ENCODE peak calls at places on chromosomes 6 and 20, in nine cellular contexts. One of them, this sample, is unnamed.

GRCh38 chr6:42222450-42222849 is 4.8 kb upstream of the MRPS10 start:
- DNase-seq in activated naive CD4-positive, alpha-beta T cell: no peak
- DNase-seq in aorta: no peak
- DNase-seq in central memory CD4-positive, alpha-beta T cell: no peak
- DNase-seq in hippocampal formation: no peak
- DNase-seq in germinal center: no peak
- DNase-seq in RWPE1: no peak
- DNase-seq in suprapubic skin: no peak
- DNase-seq in head of caudate nucleus: no peak
- DNase-seq in this sample: no peak

GRCh38 chr6:18307006-18307405 is 42.7 kb upstream of the DEK start:
- DNase-seq in suprapubic skin: no peak
- DNase-seq in central memory CD4-positive, alpha-beta T cell: no peak
- DNase-seq in hippocampal formation: no peak
- DNase-seq in head of caudate nucleus: no peak
- DNase-seq in RWPE1: peak
- DNase-seq in germinal center: no peak
- DNase-seq in aorta: no peak
- DNase-seq in activated naive CD4-positive, alpha-beta T cell: no peak
- DNase-seq in this sample: no peak

GRCh38 chr6:5116243-5116991 is 31.3 kb downstream of the PPP1R3G start:
- DNase-seq in hippocampal formation: no peak
- DNase-seq in head of caudate nucleus: no peak
- DNase-seq in activated naive CD4-positive, alpha-beta T cell: no peak
- DNase-seq in aorta: no peak
- DNase-seq in suprapubic skin: no peak
- DNase-seq in germinal center: no peak
- DNase-seq in RWPE1: no peak
- DNase-seq in central memory CD4-positive, alpha-beta T cell: no peak
- DNase-seq in this sample: no peak

GRCh38 chr20:38473353-38473795 is 731 bp downstream of the RALGAPB start:
- DNase-seq in central memory CD4-positive, alpha-beta T cell: no peak
- DNase-seq in aorta: no peak
- DNase-seq in hippocampal formation: no peak
- DNase-seq in head of caudate nucleus: no peak
- DNase-seq in germinal center: no peak
- DNase-seq in RWPE1: no peak
- DNase-seq in suprapubic skin: no peak
- DNase-seq in activated naive CD4-positive, alpha-beta T cell: no peak
- DNase-seq in this sample: peak

GRCh38 chr20:37257530-37257929 is 4.1 kb downstream of the GHRH start:
- DNase-seq in activated naive CD4-positive, alpha-beta T cell: no peak
- DNase-seq in central memory CD4-positive, alpha-beta T cell: no peak
- DNase-seq in RWPE1: no peak
- DNase-seq in suprapubic skin: no peak
- DNase-seq in germinal center: no peak
- DNase-seq in aorta: no peak
- DNase-seq in head of caudate nucleus: no peak
- DNase-seq in hippocampal formation: no peak
- DNase-seq in this sample: no peak

GRCh38 chr6:87756858-87757257 is 54.8 kb upstream of the AKIRIN2 start:
- DNase-seq in hippocampal formation: no peak
- DNase-seq in head of caudate nucleus: peak
- DNase-seq in suprapubic skin: no peak
- DNase-seq in RWPE1: peak
- DNase-seq in aorta: no peak
- DNase-seq in germinal center: peak
- DNase-seq in activated naive CD4-positive, alpha-beta T cell: no peak
- DNase-seq in central memory CD4-positive, alpha-beta T cell: no peak
- DNase-seq in this sample: no peak

GRCh38 chr20:3935295-3935955 is 46.2 kb downstream of the PANK2 start:
- DNase-seq in activated naive CD4-positive, alpha-beta T cell: no peak
- DNase-seq in germinal center: no peak
- DNase-seq in hippocampal formation: no peak
- DNase-seq in aorta: no peak
- DNase-seq in RWPE1: no peak
- DNase-seq in central memory CD4-positive, alpha-beta T cell: no peak
- DNase-seq in suprapubic skin: no peak
- DNase-seq in head of caudate nucleus: no peak
- DNase-seq in this sample: no peak

GRCh38 chr6:158033751-158034702 is 52.4 kb downstream of the SYNJ2 start:
- DNase-seq in suprapubic skin: peak
- DNase-seq in hippocampal formation: peak
- DNase-seq in central memory CD4-positive, alpha-beta T cell: no peak
- DNase-seq in aorta: no peak
- DNase-seq in RWPE1: no peak
- DNase-seq in germinal center: no peak
- DNase-seq in activated naive CD4-positive, alpha-beta T cell: no peak
- DNase-seq in head of caudate nucleus: no peak
- DNase-seq in this sample: no peak

GRCh38 chr20:63754008-63754407 is 14.4 kb downstream of the SLC2A4RG start:
- DNase-seq in hippocampal formation: no peak
- DNase-seq in germinal center: no peak
- DNase-seq in suprapubic skin: no peak
- DNase-seq in central memory CD4-positive, alpha-beta T cell: no peak
- DNase-seq in head of caudate nucleus: no peak
- DNase-seq in activated naive CD4-positive, alpha-beta T cell: no peak
- DNase-seq in RWPE1: no peak
- DNase-seq in aorta: no peak
- DNase-seq in this sample: no peak

GRCh38 chr6:146990821-146991798 is 213.1 kb upstream of the STXBP5 start:
- DNase-seq in activated naive CD4-positive, alpha-beta T cell: no peak
- DNase-seq in suprapubic skin: no peak
- DNase-seq in head of caudate nucleus: no peak
- DNase-seq in RWPE1: peak
- DNase-seq in central memory CD4-positive, alpha-beta T cell: no peak
- DNase-seq in hippocampal formation: no peak
- DNase-seq in germinal center: no peak
- DNase-seq in aorta: no peak
- DNase-seq in this sample: no peak

GRCh38 chr6:30500421-30501069 is 11.2 kb downstream of the HLA-E start:
- DNase-seq in hippocampal formation: no peak
- DNase-seq in activated naive CD4-positive, alpha-beta T cell: no peak
- DNase-seq in head of caudate nucleus: no peak
- DNase-seq in RWPE1: no peak
- DNase-seq in germinal center: no peak
- DNase-seq in aorta: peak
- DNase-seq in central memory CD4-positive, alpha-beta T cell: no peak
- DNase-seq in suprapubic skin: no peak
- DNase-seq in this sample: no peak

GRCh38 chr6:152078804-152079203 is 271.3 kb downstream of the ESR1 start:
- DNase-seq in aorta: no peak
- DNase-seq in activated naive CD4-positive, alpha-beta T cell: no peak
- DNase-seq in head of caudate nucleus: no peak
- DNase-seq in RWPE1: no peak
- DNase-seq in central memory CD4-positive, alpha-beta T cell: no peak
- DNase-seq in suprapubic skin: no peak
- DNase-seq in hippocampal formation: no peak
- DNase-seq in germinal center: no peak
- DNase-seq in this sample: no peak

GRCh38 chr6:161215193-161215592 is 58.7 kb downstream of the AGPAT4 start:
- DNase-seq in RWPE1: peak
- DNase-seq in aorta: no peak
- DNase-seq in hippocampal formation: no peak
- DNase-seq in suprapubic skin: no peak
- DNase-seq in central memory CD4-positive, alpha-beta T cell: no peak
- DNase-seq in activated naive CD4-positive, alpha-beta T cell: no peak
- DNase-seq in germinal center: no peak
- DNase-seq in head of caudate nucleus: no peak
- DNase-seq in this sample: no peak

GRCh38 chr6:125046107-125046925 is 84.1 kb downstream of the RNF217 start:
- DNase-seq in aorta: no peak
- DNase-seq in germinal center: no peak
- DNase-seq in activated naive CD4-positive, alpha-beta T cell: no peak
- DNase-seq in suprapubic skin: peak
- DNase-seq in head of caudate nucleus: no peak
- DNase-seq in RWPE1: peak
- DNase-seq in central memory CD4-positive, alpha-beta T cell: no peak
- DNase-seq in hippocampal formation: no peak
- DNase-seq in this sample: no peak

GRCh38 chr6:155340464-155341129 is 26.3 kb upstream of the TFB1M start:
- DNase-seq in head of caudate nucleus: no peak
- DNase-seq in activated naive CD4-positive, alpha-beta T cell: no peak
- DNase-seq in germinal center: no peak
- DNase-seq in central memory CD4-positive, alpha-beta T cell: no peak
- DNase-seq in hippocampal formation: no peak
- DNase-seq in aorta: no peak
- DNase-seq in suprapubic skin: no peak
- DNase-seq in RWPE1: no peak
- DNase-seq in this sample: no peak

GRCh38 chr6:2147737-2148448 is 97.5 kb downstream of the GMDS start:
- DNase-seq in hippocampal formation: no peak
- DNase-seq in germinal center: no peak
- DNase-seq in aorta: no peak
- DNase-seq in suprapubic skin: no peak
- DNase-seq in RWPE1: no peak
- DNase-seq in head of caudate nucleus: no peak
- DNase-seq in activated naive CD4-positive, alpha-beta T cell: no peak
- DNase-seq in central memory CD4-positive, alpha-beta T cell: no peak
- DNase-seq in this sample: no peak

GRCh38 chr6:53441035-53441493 is 92.3 kb upstream of the ELOVL5 start:
- DNase-seq in aorta: no peak
- DNase-seq in germinal center: no peak
- DNase-seq in head of caudate nucleus: no peak
- DNase-seq in RWPE1: no peak
- DNase-seq in central memory CD4-positive, alpha-beta T cell: no peak
- DNase-seq in activated naive CD4-positive, alpha-beta T cell: no peak
- DNase-seq in suprapubic skin: no peak
- DNase-seq in hippocampal formation: no peak
- DNase-seq in this sample: no peak

GRCh38 chr6:111978826-111979225 is 75.1 kb upstream of the CCN6 start:
- DNase-seq in RWPE1: no peak
- DNase-seq in activated naive CD4-positive, alpha-beta T cell: no peak
- DNase-seq in central memory CD4-positive, alpha-beta T cell: no peak
- DNase-seq in germinal center: no peak
- DNase-seq in head of caudate nucleus: no peak
- DNase-seq in hippocampal formation: no peak
- DNase-seq in aorta: no peak
- DNase-seq in suprapubic skin: no peak
- DNase-seq in this sample: no peak

GRCh38 chr6:166640342-166641043 is 13.4 kb upstream of the RPS6KA2 start:
- DNase-seq in aorta: no peak
- DNase-seq in germinal center: no peak
- DNase-seq in suprapubic skin: no peak
- DNase-seq in activated naive CD4-positive, alpha-beta T cell: no peak
- DNase-seq in central memory CD4-positive, alpha-beta T cell: no peak
- DNase-seq in head of caudate nucleus: no peak
- DNase-seq in hippocampal formation: no peak
- DNase-seq in RWPE1: no peak
- DNase-seq in this sample: no peak

GRCh38 chr6:13853871-13854270 is 39.5 kb upstream of the MCUR1 start:
- DNase-seq in germinal center: no peak
- DNase-seq in activated naive CD4-positive, alpha-beta T cell: no peak
- DNase-seq in suprapubic skin: no peak
- DNase-seq in aorta: no peak
- DNase-seq in head of caudate nucleus: no peak
- DNase-seq in hippocampal formation: no peak
- DNase-seq in central memory CD4-positive, alpha-beta T cell: no peak
- DNase-seq in RWPE1: no peak
- DNase-seq in this sample: no peak

GRCh38 chr6:17505062-17505476 is 95.0 kb upstream of the FAM8A1 start:
- DNase-seq in suprapubic skin: no peak
- DNase-seq in RWPE1: peak
- DNase-seq in head of caudate nucleus: no peak
- DNase-seq in activated naive CD4-positive, alpha-beta T cell: no peak
- DNase-seq in central memory CD4-positive, alpha-beta T cell: no peak
- DNase-seq in aorta: no peak
- DNase-seq in germinal center: no peak
- DNase-seq in hippocampal formation: no peak
- DNase-seq in this sample: no peak

GRCh38 chr6:19896580-19897010 is 59.4 kb downstream of the ID4 start:
- DNase-seq in suprapubic skin: no peak
- DNase-seq in hippocampal formation: no peak
- DNase-seq in head of caudate nucleus: no peak
- DNase-seq in central memory CD4-positive, alpha-beta T cell: no peak
- DNase-seq in RWPE1: peak
- DNase-seq in activated naive CD4-positive, alpha-beta T cell: no peak
- DNase-seq in aorta: no peak
- DNase-seq in germinal center: no peak
- DNase-seq in this sample: no peak

GRCh38 chr6:32792901-32793400 is 23.9 kb downstream of the HLA-DOB start:
- DNase-seq in hippocampal formation: no peak
- DNase-seq in germinal center: no peak
- DNase-seq in head of caudate nucleus: no peak
- DNase-seq in central memory CD4-positive, alpha-beta T cell: no peak
- DNase-seq in suprapubic skin: no peak
- DNase-seq in activated naive CD4-positive, alpha-beta T cell: no peak
- DNase-seq in RWPE1: no peak
- DNase-seq in aorta: no peak
- DNase-seq in this sample: no peak

GRCh38 chr20:63140683-63141433 is 75.1 kb downstream of the YTHDF1 start:
- DNase-seq in activated naive CD4-positive, alpha-beta T cell: no peak
- DNase-seq in hippocampal formation: no peak
- DNase-seq in aorta: peak
- DNase-seq in suprapubic skin: no peak
- DNase-seq in RWPE1: no peak
- DNase-seq in head of caudate nucleus: no peak
- DNase-seq in central memory CD4-positive, alpha-beta T cell: no peak
- DNase-seq in germinal center: no peak
- DNase-seq in this sample: no peak

GRCh38 chr20:46013826-46014516 is 5.3 kb downstream of the MMP9 start:
- DNase-seq in aorta: no peak
- DNase-seq in head of caudate nucleus: no peak
- DNase-seq in hippocampal formation: no peak
- DNase-seq in central memory CD4-positive, alpha-beta T cell: peak
- DNase-seq in RWPE1: peak
- DNase-seq in suprapubic skin: no peak
- DNase-seq in germinal center: peak
- DNase-seq in activated naive CD4-positive, alpha-beta T cell: peak
- DNase-seq in this sample: peak

This sample was measured in naive thymus-derived CD4-positive, alpha-beta T cell.